ENCODE peak calls at places on chromosomes 6 and 20, in nine cellular contexts. F is LHCN-M2; L is fibroblast of pulmonary artery; Y is nucleus accumbens; K is fibroblast of the aortic adventitia; B is central memory CD4-positive, alpha-beta T cell; U is body of pancreas; V is naive thymus-derived CD8-positive, alpha-beta T cell; X is activated gamma-delta T cell treated with Interleukin-2 at 50 U/mL for 16 hours. E is an unnamed sample.

GRCh38 chr6:76026101-76026500 is 46.4 kb downstream of the IMPG1 start:
- DNase-seq in L (peak), V (no peak), F (peak), X (no peak), U (no peak), Y (no peak), K (no peak), B (no peak), E (no peak)

GRCh38 chr6:112282217-112282616 is 27.9 kb upstream of the LAMA4 start:
- DNase-seq in X (no peak), V (no peak), B (no peak), K (peak), Y (peak), U (no peak), L (peak), F (peak), E (no peak)

GRCh38 chr20:41619360-41620115 is 1.4 kb upstream of the CHD6 start:
- DNase-seq in V (no peak), X (no peak), K (peak), U (no peak), L (no peak), B (no peak), Y (no peak), F (no peak), E (no peak)

GRCh38 chr6:40172272-40172671 is 238.0 kb upstream of the MOCS1 start:
- DNase-seq in K (no peak), F (no peak), X (no peak), L (no peak), V (no peak), B (no peak), U (no peak), Y (no peak), E (no peak)

GRCh38 chr6:127824061-127824460 is 76.8 kb downstream of the THEMIS start:
- DNase-seq in K (no peak), U (no peak), F (no peak), L (no peak), B (no peak), X (no peak), V (no peak), Y (no peak), E (no peak)

GRCh38 chr6:152474341-152474740 is 162.8 kb downstream of the SYNE1 start:
- DNase-seq in X (no peak), K (no peak), U (no peak), L (no peak), Y (no peak), V (no peak), B (no peak), F (peak), E (no peak)

GRCh38 chr20:62603021-62603906 is 39.0 kb upstream of the SLCO4A1 start:
- DNase-seq in X (peak), F (peak), K (peak), U (peak), L (no peak), B (peak), V (peak), Y (no peak), E (peak)

GRCh38 chr6:19771753-19772336 is 65.3 kb upstream of the ID4 start:
- DNase-seq in B (no peak), U (no peak), L (peak), V (no peak), K (peak), Y (no peak), F (peak), X (no peak), E (no peak)

GRCh38 chr6:117267766-117268534 is 2.6 kb downstream of the VGLL2 start:
- DNase-seq in Y (no peak), B (no peak), L (no peak), X (no peak), V (no peak), K (no peak), U (no peak), F (no peak), E (no peak)

GRCh38 chr6:161254126-161254753 is 19.6 kb downstream of the AGPAT4 start:
- DNase-seq in X (no peak), L (peak), B (no peak), Y (no peak), K (no peak), F (no peak), U (no peak), V (no peak), E (no peak)

E was measured in CD4-positive, CD25-positive, alpha-beta regulatory T cell.